ENCODE peak calls at places on chromosome 11, in ten cellular contexts. O is IMR-90, Z is fibroblast of lung, P is neuronal stem cell, A is keratinocyte, H is A549, D is GM23248, W is Karpas-422, N is endothelial cell of umbilical vein, E is HCT116. T is an unnamed sample.

GRCh38 chr11:15123849-15124248 is 9.1 kb downstream of the INSC start:
- DNase-seq in H (peak; percentile 4), N (no peak), A (peak; percentile 76), Z (peak; percentile 65), P (no peak), E (peak; percentile 23), D (peak; percentile 94), O (peak; percentile 90), W (no peak), T (no peak)

GRCh38 chr11:833114-833791 is 501 bp downstream of the CD151 start:
- DNase-seq in A (no peak), D (peak; percentile 85), P (no peak), W (peak; percentile 61), E (no peak), O (no peak), N (peak; percentile 63), H (no peak), Z (peak; percentile 44), T (peak; percentile 86)

GRCh38 chr11:36131719-36132349 is 157.4 kb downstream of the COMMD9 start:
- DNase-seq in E (no peak), Z (peak; percentile 76), O (peak; percentile 63), W (peak; percentile 77), H (no peak), N (peak; percentile 71), A (no peak), D (peak; percentile 62), P (peak; percentile 46), T (peak; percentile 68)

GRCh38 chr11:69863544-69864200 is 44.5 kb upstream of the FGF3 start:
- DNase-seq in P (no peak), A (no peak), N (no peak), W (no peak), H (no peak), E (no peak), Z (no peak), D (no peak), O (no peak), T (no peak)

GRCh38 chr11:35065566-35065965 is 73.4 kb upstream of the CD44 start:
- DNase-seq in D (peak; percentile 77), O (peak; percentile 59), H (no peak), E (no peak), P (no peak), A (no peak), Z (peak; percentile 29), W (no peak), N (no peak), T (no peak)

GRCh38 chr11:75697906-75698563 is 19.6 kb upstream of the MOGAT2 start:
- DNase-seq in D (no peak), W (no peak), A (peak; percentile 78), Z (no peak), P (no peak), H (no peak), E (no peak), O (no peak), N (no peak), T (peak; percentile 45)

GRCh38 chr11:117837070-117837776 is 12.7 kb upstream of the FXYD2 start:
- DNase-seq in O (no peak), Z (no peak), P (no peak), W (no peak), A (no peak), H (no peak), D (no peak), N (no peak), E (no peak), T (no peak)

GRCh38 chr11:10909141-10909883 is 51.5 kb upstream of the ZBED5 start:
- DNase-seq in N (no peak), A (peak; percentile 45), W (no peak), O (peak; percentile 42), Z (no peak), D (peak; percentile 79), P (no peak), E (no peak), H (no peak), T (no peak)

GRCh38 chr11:69567951-69568808 is 72.8 kb upstream of the CCND1 start:
- DNase-seq in H (no peak), P (no peak), O (peak; percentile 23), W (no peak), N (no peak), E (no peak), A (no peak), D (peak; percentile 44), Z (no peak), T (no peak)

GRCh38 chr11:8070417-8071101 is 10.5 kb upstream of the TUB start:
- DNase-seq in N (peak; percentile 21), Z (peak; percentile 74), E (peak; percentile 21), W (peak; percentile 76), H (peak; percentile 84), D (peak; percentile 75), A (no peak), P (no peak), O (peak; percentile 61), T (peak; percentile 55)

GRCh38 chr11:12222099-12222751 is 111.8 kb downstream of the MICAL2 start:
- DNase-seq in D (no peak), H (no peak), A (no peak), O (no peak), P (no peak), E (no peak), N (no peak), Z (peak; percentile 88), W (no peak), T (no peak)

GRCh38 chr11:46345881-46346484 is 1.3 kb upstream of the DGKZ start:
- DNase-seq in N (no peak), Z (no peak), D (no peak), H (no peak), P (no peak), W (no peak), O (no peak), E (no peak), A (no peak), T (no peak)
- H3K4me3 ChIP-seq in N (peak overlapping the region; percentile 9), Z (no peak overlapping the region), D (no peak overlapping the region), H (no peak overlapping the region), P (no peak overlapping the region), W (peak overlapping the region; percentile 58), O (no peak overlapping the region), E (no peak overlapping the region), A (peak overlapping the region; percentile 75), T (no peak overlapping the region)

DNA sequence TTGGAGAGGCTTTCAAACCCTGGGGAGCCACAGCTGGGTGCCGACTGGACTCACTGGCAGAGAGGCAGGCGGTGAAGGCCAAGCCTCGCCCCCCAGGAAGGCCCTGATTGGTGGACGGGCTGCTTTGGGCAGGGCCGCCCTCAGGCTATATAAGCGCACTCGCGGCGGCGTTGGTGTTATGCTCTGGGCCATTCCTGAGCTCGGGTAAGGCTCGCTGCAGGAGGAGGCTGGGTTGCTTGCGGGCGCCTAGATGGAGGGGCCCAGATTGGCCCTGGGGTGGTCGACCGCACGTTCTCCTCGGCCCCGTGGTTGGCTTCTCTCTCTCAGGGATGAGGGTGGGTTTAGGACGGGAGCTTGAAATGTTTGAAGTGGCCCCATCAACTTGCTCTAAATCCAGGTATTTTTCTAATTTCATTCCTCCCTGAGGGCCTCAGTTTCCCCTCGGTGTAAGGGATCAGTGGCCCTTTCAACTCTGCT is at the start of gene SPDYC:
- DNase-seq in W (no peak), N (no peak), Z (no peak), D (no peak), H (no peak), P (no peak), O (no peak), A (no peak), E (peak; percentile 56), T (no peak)
- H3K4me2 ChIP-seq in W (no peak within 1 kb of the TSS), N (peak within 1 kb of the TSS; percentile 23), Z (no peak within 1 kb of the TSS), D (no peak within 1 kb of the TSS), H (no peak within 1 kb of the TSS), P (no peak within 1 kb of the TSS), O (no peak within 1 kb of the TSS), A (no peak within 1 kb of the TSS), E (peak within 1 kb of the TSS; percentile 58), T (no peak within 1 kb of the TSS)

DNA sequence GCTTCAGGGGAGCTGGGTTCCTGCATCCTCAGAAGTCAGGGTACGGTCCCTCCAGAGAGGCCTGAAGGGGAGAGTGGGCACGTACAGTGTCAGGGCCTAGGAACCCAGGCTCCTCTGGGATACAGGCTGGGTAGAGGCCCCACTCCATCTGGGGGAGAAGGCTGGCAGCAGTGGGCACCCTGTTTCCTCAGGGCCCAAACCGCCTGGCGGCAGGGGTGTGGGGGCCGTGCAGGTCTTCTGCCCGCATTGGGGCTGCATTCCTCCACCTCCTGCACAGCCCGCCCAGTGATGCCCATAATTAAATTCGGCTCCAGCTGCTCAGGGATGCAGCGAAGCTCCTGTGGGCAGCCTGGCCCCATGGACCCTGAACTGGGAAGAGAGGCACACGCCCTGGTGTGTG is 35.5 kb downstream of the KCNQ1OT1 start:
- DNase-seq in E (no peak), P (no peak), N (no peak), D (no peak), W (no peak), O (no peak), Z (no peak), A (no peak), H (no peak), T (no peak)
- H3K9me3 ChIP-seq in E (peaks cover 4% of the 10 kb centered on the region), P (peaks cover 27% of the 10 kb centered on the region), N (peaks cover 4% of the 10 kb centered on the region), D (peaks cover 5% of the 10 kb centered on the region), W (peaks cover 12% of the 10 kb centered on the region), O (peaks cover 34% of the 10 kb centered on the region), Z (no peaks in the 10 kb centered on the region), A (peaks cover 4% of the 10 kb centered on the region), H (peaks cover 47% of the 10 kb centered on the region), T (peaks cover 17% of the 10 kb centered on the region)

GRCh38 chr11:67376421-67376820 is 3.0 kb upstream of the CLCF1 start:
- DNase-seq in H (no peak), D (no peak), P (no peak), A (no peak), N (no peak), Z (no peak), E (no peak), O (no peak), W (no peak), T (no peak)
- H3K4me3 ChIP-seq in H (peak overlapping the region; percentile 29), D (no peak overlapping the region), P (no peak overlapping the region), A (no peak overlapping the region), N (no peak overlapping the region), Z (no peak overlapping the region), E (no peak overlapping the region), O (no peak overlapping the region), W (no peak overlapping the region), T (no peak overlapping the region)

GRCh38 chr11:76839326-76839725 is 21.4 kb upstream of the ACER3 start:
- DNase-seq in N (peak; percentile 40), O (no peak), D (no peak), P (no peak), H (no peak), W (no peak), E (peak; percentile 65), Z (no peak), A (no peak), T (peak; percentile 65)
- H3K4me2 ChIP-seq in N (peak overlapping the region; percentile 31), O (no peak overlapping the region), D (no peak overlapping the region), P (no peak overlapping the region), H (peak overlapping the region; percentile 14), W (no peak overlapping the region), E (peak overlapping the region; percentile 59), Z (no peak overlapping the region), A (no peak overlapping the region), T (no peak overlapping the region)